ENCODE peak calls at places on chromosomes 16 and 17, in six cellular contexts. K is GM12891, L is K562, M is GM12878, R is H1, P is HepG2. Q is an unnamed sample.

GRCh38 chr16:21973945-21974344 is 20.8 kb downstream of the UQCRC2 start:
- DNase-seq in R (no peak), M (no peak), K (no peak), L (no peak), P (no peak), Q (no peak)

GRCh38 chr17:78764871-78765270 is 17.2 kb downstream of the CYTH1 start:
- DNase-seq in L (no peak), P (no peak), M (no peak), K (no peak), R (no peak), Q (no peak)

GRCh38 chr17:71970312-71970711 is 150.5 kb upstream of the SOX9 start:
- DNase-seq in M (no peak), K (no peak), L (no peak), P (no peak), R (no peak), Q (no peak)

GRCh38 chr16:82773018-82773417 is 146.2 kb downstream of the CDH13 start:
- DNase-seq in K (no peak), R (no peak), P (no peak), L (no peak), M (no peak), Q (no peak)

GRCh38 chr17:61415374-61416210 is 15.9 kb downstream of the TBX2 start:
- DNase-seq in L (no peak), K (no peak), R (no peak), P (no peak), M (no peak), Q (no peak)

GRCh38 chr16:19245326-19245925 is 40.1 kb upstream of the CLEC19A start:
- DNase-seq in P (no peak), M (no peak), L (no peak), R (no peak), K (no peak), Q (no peak)

GRCh38 chr16:82096641-82097040 is 61.6 kb downstream of the HSD17B2 start:
- DNase-seq in M (no peak), R (no peak), L (no peak), K (no peak), P (no peak), Q (no peak)

GRCh38 chr16:11105038-11105903 is 150.7 kb downstream of the SOCS1 start:
- DNase-seq in P (peak), K (no peak), R (no peak), L (peak), M (peak), Q (peak)

GRCh38 chr17:12622726-12623125 is 43.0 kb upstream of the MYOCD start:
- DNase-seq in L (no peak), R (no peak), P (no peak), K (no peak), M (no peak), Q (no peak)

GRCh38 chr17:82300707-82301270 is 16.6 kb downstream of the CD7 start:
- DNase-seq in R (no peak), P (no peak), L (peak), M (no peak), K (no peak), Q (no peak)

GRCh38 chr16:106623-107324 is 28.7 kb downstream of the MPG start:
- DNase-seq in K (no peak), P (peak), L (peak), R (peak), M (no peak), Q (peak)

GRCh38 chr17:76924345-76925332 is 56.4 kb downstream of the MGAT5B start:
- DNase-seq in K (no peak), R (no peak), P (no peak), M (no peak), L (no peak), Q (no peak)

GRCh38 chr17:4573682-4574081 is 10.6 kb upstream of the SMTNL2 start:
- DNase-seq in K (no peak), P (no peak), L (no peak), M (no peak), R (no peak), Q (no peak)

GRCh38 chr16:19898924-19899604 is 14.4 kb upstream of the GPRC5B start:
- DNase-seq in K (peak), P (peak), R (no peak), L (peak), M (no peak), Q (no peak)

GRCh38 chr17:4536742-4537411 is 18.3 kb downstream of the MYBBP1A start:
- DNase-seq in M (no peak), P (no peak), K (no peak), L (no peak), R (no peak), Q (no peak)

GRCh38 chr16:4521971-4522623 is 16.5 kb downstream of the CDIP1 start:
- DNase-seq in K (no peak), R (no peak), M (no peak), P (no peak), L (no peak), Q (no peak)

GRCh38 chr16:79767597-79768280 is 167.2 kb upstream of the MAF start:
- DNase-seq in M (no peak), P (peak), R (no peak), L (no peak), K (no peak), Q (no peak)

GRCh38 chr17:47896672-47897490 is 845 bp downstream of the SP2 start:
- DNase-seq in R (no peak), M (no peak), L (no peak), P (no peak), K (no peak), Q (no peak)

GRCh38 chr17:17503566-17504130 is 7.5 kb upstream of the RASD1 start:
- DNase-seq in L (no peak), M (no peak), K (no peak), R (no peak), P (no peak), Q (no peak)

GRCh38 chr16:22631264-22631663 is 120.6 kb downstream of the NPIPB5 start:
- DNase-seq in P (no peak), R (no peak), L (no peak), K (no peak), M (no peak), Q (no peak)

GRCh38 chr16:86176462-86176861 is 277.5 kb downstream of the IRF8 start:
- DNase-seq in L (no peak), M (no peak), K (no peak), R (no peak), P (no peak), Q (no peak)

GRCh38 chr16:85888405-85889331 is 10.3 kb upstream of the IRF8 start:
- DNase-seq in L (no peak), M (peak), K (peak), P (peak), R (no peak), Q (peak)

GRCh38 chr17:60330731-60331130 is 61.2 kb downstream of the USP32 start:
- DNase-seq in P (no peak), L (no peak), K (no peak), R (no peak), M (no peak), Q (no peak)

GRCh38 chr16:48041861-48042435 is 113.8 kb downstream of the ABCC12 start:
- DNase-seq in K (no peak), L (peak), M (no peak), R (no peak), P (peak), Q (no peak)

GRCh38 chr17:35577826-35578194 is 561 bp downstream of the PEX12 start:
- DNase-seq in P (no peak), M (no peak), L (peak), K (no peak), R (no peak), Q (no peak)

GRCh38 chr16:31010539-31010938 is at the start of gene STX1B:
- DNase-seq in K (no peak), M (no peak), L (peak), R (no peak), P (no peak), Q (no peak)

GRCh38 chr16:27245276-27246231 is 23.0 kb downstream of the NSMCE1 start:
- DNase-seq in R (no peak), M (no peak), L (peak), K (no peak), P (no peak), Q (no peak)

GRCh38 chr16:67445913-67446907 is 15.3 kb downstream of the HSD11B2 start:
- DNase-seq in K (no peak), M (no peak), P (peak), R (no peak), L (no peak), Q (no peak)

GRCh38 chr16:25009822-25010221 is 5.3 kb downstream of the ARHGAP17 start:
- DNase-seq in P (no peak), M (no peak), K (no peak), R (no peak), L (no peak), Q (no peak)

GRCh38 chr17:67779098-67779672 is 46.1 kb upstream of the BPTF start:
- DNase-seq in P (peak), M (no peak), R (peak), K (peak), L (peak), Q (peak)

GRCh38 chr16:57245472-57246113 is 534 bp downstream of the ARL2BP start:
- DNase-seq in K (no peak), R (no peak), M (no peak), L (no peak), P (no peak), Q (peak)

GRCh38 chr16:57244463-57244766 is 644 bp upstream of the ARL2BP start:
- DNase-seq in P (no peak), M (no peak), K (no peak), L (no peak), R (no peak), Q (no peak)

GRCh38 chr16:57240872-57241271 is 4.2 kb upstream of the ARL2BP start:
- DNase-seq in L (no peak), P (no peak), R (no peak), M (no peak), K (no peak), Q (no peak)

GRCh38 chr16:57242650-57243049 is 2.4 kb upstream of the ARL2BP start:
- DNase-seq in M (no peak), R (no peak), L (no peak), P (no peak), K (no peak), Q (no peak)

DNA sequence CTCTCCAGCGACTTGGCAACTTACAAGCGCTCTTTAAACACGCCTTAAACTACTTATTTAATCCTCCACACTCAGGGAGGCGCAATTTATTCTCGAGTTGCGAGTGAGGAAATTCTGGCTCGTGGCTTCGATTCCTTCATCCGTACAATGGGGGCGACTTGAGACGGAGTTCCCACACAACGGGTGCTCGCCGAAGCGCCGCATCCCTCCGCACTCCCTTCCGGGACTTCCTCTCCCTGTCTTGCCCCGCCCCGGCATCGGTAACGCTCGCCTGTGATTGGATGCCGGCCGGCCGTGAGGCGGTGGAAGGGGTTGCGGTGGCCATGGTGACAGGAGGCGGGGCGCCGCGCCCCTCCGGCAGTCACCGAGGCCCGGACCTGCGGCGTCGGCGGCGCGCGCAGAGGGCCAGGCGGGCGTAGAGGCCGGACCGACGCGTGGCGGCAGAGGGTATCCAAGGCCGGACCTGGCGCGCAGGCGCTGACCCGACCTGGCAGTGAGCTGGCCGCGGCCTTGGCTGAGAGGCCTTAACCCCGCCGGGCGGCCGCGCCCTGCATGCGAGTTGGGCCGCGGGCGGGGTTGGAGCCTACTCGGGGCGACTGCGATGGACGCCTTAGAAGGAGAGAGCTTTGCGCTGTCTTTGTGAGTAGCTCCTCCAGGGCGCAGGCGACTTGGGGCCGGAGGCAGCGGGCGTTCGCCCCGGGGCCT is at the start of gene ARL2BP:
- DNase-seq in R (peak), P (peak), M (peak), K (peak), L (peak), Q (peak)
- TF ChIP-seq POLR2A in R (no peak), P (peak), M (peak), K (peak), L (peak), Q (peak)

GRCh38 chr17:7405413-7405881 is 1.6 kb upstream of the TMEM256 start:
- DNase-seq in L (peak), R (no peak), P (no peak), K (no peak), M (no peak), Q (no peak)

GRCh38 chr17:7405882-7406825 is 1.5 kb upstream of the NLGN2 start:
- DNase-seq in L (no peak), R (no peak), P (no peak), K (no peak), M (no peak), Q (no peak)

GRCh38 chr17:7403043-7403901 is 625 bp downstream of the TMEM256 start:
- DNase-seq in M (no peak), R (no peak), L (peak), K (no peak), P (peak), Q (no peak)

GRCh38 chr17:7403902-7404736 is at the start of gene TMEM256:
- DNase-seq in R (peak), K (peak), M (peak), L (peak), P (peak), Q (peak)

GRCh38 chr17:7404737-7405412 is 978 bp upstream of the TMEM256 start:
- DNase-seq in K (no peak), R (no peak), L (peak), P (no peak), M (no peak), Q (peak)
- TF ChIP-seq TAF1 in K (no peak), R (no peak), L (no peak), P (no peak), M (no peak), Q (no peak)

DNA sequence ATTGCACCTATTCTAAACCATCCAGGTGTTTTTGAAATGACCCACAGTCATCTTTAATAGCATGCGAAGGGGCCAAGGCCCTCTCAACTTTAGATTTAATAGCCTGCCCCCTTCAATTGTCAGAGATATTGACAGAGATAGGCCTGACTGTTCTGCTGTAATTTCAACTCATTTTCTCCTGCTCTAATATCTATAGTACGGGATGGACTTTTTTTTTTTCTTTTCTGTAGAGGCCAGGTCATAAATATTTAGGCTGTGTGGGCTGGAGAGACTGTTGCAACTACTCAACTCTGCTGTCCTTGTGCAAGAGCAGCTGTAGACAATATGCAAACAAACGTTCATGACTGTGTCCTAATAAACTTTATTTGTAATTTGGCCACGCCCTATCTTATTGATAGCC is 24.7 kb upstream of the KRT20 start:
- DNase-seq in R (no peak), L (no peak), M (no peak), K (no peak), P (peak), Q (no peak)
- TF ChIP-seq POLR2AphosphoS5 in R (no peak), L (no peak), M (no peak), K (no peak), P (no peak), Q (no peak)

GRCh38 chr17:37083461-37083860 is 134.7 kb downstream of the AATF start:
- DNase-seq in R (no peak), K (no peak), P (no peak), L (no peak), M (no peak), Q (no peak)
- TF ChIP-seq POLR2A in R (no peak), K (no peak), P (no peak), L (peak), M (no peak), Q (no peak)